ENCODE peak calls at places on chromosomes 13 and 19, in five cellular contexts. One of them, this sample, is unnamed.
A peak's percentile ranks its signal among the peaks of the same experiment; 100 is the strongest.

GRCh38 chr19:10820173-10820572 is 15.8 kb downstream of the TMED1 start:
- DNase-seq in GM18507: no peak
- DNase-seq in GM13977: no peak
- DNase-seq in central memory CD4-positive, alpha-beta T cell: no peak
- DNase-seq in GM12891: no peak
- DNase-seq in this sample: no peak

GRCh38 chr19:33522371-33522662 is 726 bp upstream of the PEPD start:
- DNase-seq in GM18507: no peak
- DNase-seq in GM12891: no peak
- DNase-seq in central memory CD4-positive, alpha-beta T cell: no peak
- DNase-seq in GM13977: no peak
- DNase-seq in this sample: no peak

GRCh38 chr19:46131485-46132143 is 7.1 kb upstream of the IGFL3 start:
- DNase-seq in GM18507: no peak
- DNase-seq in central memory CD4-positive, alpha-beta T cell: no peak
- DNase-seq in GM12891: no peak
- DNase-seq in GM13977: no peak
- DNase-seq in this sample: no peak

GRCh38 chr19:6519289-6519688 is 11.5 kb upstream of the TNFSF9 start:
- DNase-seq in GM18507: no peak
- DNase-seq in central memory CD4-positive, alpha-beta T cell: no peak
- DNase-seq in GM13977: peak; percentile 40
- DNase-seq in GM12891: no peak
- DNase-seq in this sample: no peak

GRCh38 chr19:1857648-1858326 is 5.6 kb downstream of the KLF16 start:
- DNase-seq in GM12891: no peak
- DNase-seq in central memory CD4-positive, alpha-beta T cell: no peak
- DNase-seq in GM18507: no peak
- DNase-seq in GM13977: no peak
- DNase-seq in this sample: no peak

GRCh38 chr19:34577531-34578101 is 96.1 kb downstream of the WTIP start:
- DNase-seq in GM12891: no peak
- DNase-seq in GM13977: no peak
- DNase-seq in GM18507: no peak
- DNase-seq in central memory CD4-positive, alpha-beta T cell: no peak
- DNase-seq in this sample: no peak

GRCh38 chr19:50358483-50359431 is 6.7 kb downstream of the NAPSA start:
- DNase-seq in GM13977: peak; percentile 86
- DNase-seq in central memory CD4-positive, alpha-beta T cell: peak; percentile 76
- DNase-seq in GM12891: peak; percentile 73
- DNase-seq in GM18507: no peak
- DNase-seq in this sample: peak; percentile 74

GRCh38 chr19:47609885-47610545 is 1.1 kb downstream of the BICRA start:
- DNase-seq in central memory CD4-positive, alpha-beta T cell: peak; percentile 46
- DNase-seq in GM18507: no peak
- DNase-seq in GM12891: no peak
- DNase-seq in GM13977: peak; percentile 41
- DNase-seq in this sample: peak; percentile 45

GRCh38 chr19:16702123-16702522 is 17.5 kb upstream of the NWD1 start:
- DNase-seq in GM12891: no peak
- DNase-seq in central memory CD4-positive, alpha-beta T cell: no peak
- DNase-seq in GM13977: no peak
- DNase-seq in GM18507: no peak
- DNase-seq in this sample: peak; percentile 46

GRCh38 chr19:23904406-23904805 is 10.3 kb upstream of the ZNF726 start:
- DNase-seq in GM13977: no peak
- DNase-seq in GM12891: no peak
- DNase-seq in central memory CD4-positive, alpha-beta T cell: no peak
- DNase-seq in GM18507: no peak
- DNase-seq in this sample: no peak

GRCh38 chr13:70203661-70204229 is 95.5 kb upstream of the KLHL1 start:
- DNase-seq in GM13977: no peak
- DNase-seq in central memory CD4-positive, alpha-beta T cell: no peak
- DNase-seq in GM12891: no peak
- DNase-seq in GM18507: no peak
- DNase-seq in this sample: no peak

GRCh38 chr19:18408053-18408476 is 10.6 kb upstream of the LRRC25 start:
- DNase-seq in GM18507: no peak
- DNase-seq in GM13977: peak; percentile 79
- DNase-seq in central memory CD4-positive, alpha-beta T cell: no peak
- DNase-seq in GM12891: no peak
- DNase-seq in this sample: no peak

GRCh38 chr19:45805719-45806118 is 9.4 kb downstream of the RSPH6A start:
- DNase-seq in GM18507: no peak
- DNase-seq in central memory CD4-positive, alpha-beta T cell: no peak
- DNase-seq in GM13977: no peak
- DNase-seq in GM12891: no peak
- DNase-seq in this sample: no peak

GRCh38 chr13:112444001-112444311 is 67.8 kb downstream of the SPACA7 start:
- DNase-seq in central memory CD4-positive, alpha-beta T cell: no peak
- DNase-seq in GM18507: peak; percentile 53
- DNase-seq in GM13977: peak; percentile 87
- DNase-seq in GM12891: peak; percentile 85
- DNase-seq in this sample: peak; percentile 49

GRCh38 chr19:917323-918151 is at the start of gene KISS1R:
- DNase-seq in GM12891: no peak
- DNase-seq in GM13977: peak; percentile 85
- DNase-seq in GM18507: no peak
- DNase-seq in central memory CD4-positive, alpha-beta T cell: no peak
- DNase-seq in this sample: no peak

GRCh38 chr13:20353973-20354372 is 121.9 kb upstream of the GJB6 start:
- DNase-seq in GM12891: no peak
- DNase-seq in central memory CD4-positive, alpha-beta T cell: no peak
- DNase-seq in GM18507: no peak
- DNase-seq in GM13977: no peak
- DNase-seq in this sample: no peak

GRCh38 chr19:8609210-8610040 is 1.1 kb downstream of the ADAMTS10 start:
- DNase-seq in GM13977: peak; percentile 72
- DNase-seq in central memory CD4-positive, alpha-beta T cell: no peak
- DNase-seq in GM18507: no peak
- DNase-seq in GM12891: no peak
- DNase-seq in this sample: peak; percentile 71

GRCh38 chr13:109787135-109787954 is 962 bp upstream of the IRS2 start:
- DNase-seq in central memory CD4-positive, alpha-beta T cell: peak; percentile 21
- DNase-seq in GM12891: no peak
- DNase-seq in GM18507: no peak
- DNase-seq in GM13977: no peak
- DNase-seq in this sample: peak; percentile 40

GRCh38 chr13:37127706-37128241 is 22.3 kb upstream of the CSNK1A1L start:
- DNase-seq in central memory CD4-positive, alpha-beta T cell: no peak
- DNase-seq in GM18507: no peak
- DNase-seq in GM13977: no peak
- DNase-seq in GM12891: no peak
- DNase-seq in this sample: no peak

GRCh38 chr19:19459707-19460251 is 54.3 kb downstream of the GATAD2A start:
- DNase-seq in GM13977: no peak
- DNase-seq in central memory CD4-positive, alpha-beta T cell: peak; percentile 71
- DNase-seq in GM12891: no peak
- DNase-seq in GM18507: no peak
- DNase-seq in this sample: peak; percentile 46

GRCh38 chr19:29873024-29873800 is 61.4 kb downstream of the CCNE1 start:
- DNase-seq in GM12891: peak; percentile 82
- DNase-seq in GM18507: peak; percentile 61
- DNase-seq in GM13977: peak; percentile 89
- DNase-seq in central memory CD4-positive, alpha-beta T cell: peak; percentile 45
- DNase-seq in this sample: peak; percentile 47

GRCh38 chr19:50214699-50215543 is 11.5 kb downstream of the MYH14 start:
- DNase-seq in GM18507: no peak
- DNase-seq in central memory CD4-positive, alpha-beta T cell: no peak
- DNase-seq in GM12891: no peak
- DNase-seq in GM13977: no peak
- DNase-seq in this sample: no peak

GRCh38 chr19:28737021-28737525 is 475.9 kb downstream of the UQCRFS1 start:
- DNase-seq in GM12891: no peak
- DNase-seq in GM18507: no peak
- DNase-seq in central memory CD4-positive, alpha-beta T cell: peak; percentile 5
- DNase-seq in GM13977: no peak
- DNase-seq in this sample: no peak

GRCh38 chr13:28470286-28470685 is 24.6 kb downstream of the FLT1 start:
- DNase-seq in GM18507: no peak
- DNase-seq in GM12891: no peak
- DNase-seq in GM13977: no peak
- DNase-seq in central memory CD4-positive, alpha-beta T cell: no peak
- DNase-seq in this sample: no peak